ENCODE peak calls at places on chromosomes 7 and 10, in ten cellular contexts. One of them, this sample, is unnamed.

GRCh38 chr10:131675104-131675503 is 225.7 kb upstream of the PPP2R2D start:
- DNase-seq in BJ: no peak
- DNase-seq in fibroblast of pulmonary artery: no peak
- DNase-seq in IMR-90: no peak
- DNase-seq in heart left ventricle: no peak
- DNase-seq in fibroblast of mammary gland: no peak
- DNase-seq in A549: no peak
- DNase-seq in endodermal cell: no peak
- DNase-seq in GM23338: no peak
- DNase-seq in lung: no peak
- DNase-seq in this sample: no peak

GRCh38 chr7:148772297-148773089 is 73.8 kb downstream of the CUL1 start:
- DNase-seq in fibroblast of mammary gland: peak; percentile 95
- DNase-seq in endodermal cell: no peak
- DNase-seq in IMR-90: peak; percentile 98
- DNase-seq in A549: peak; percentile 35
- DNase-seq in lung: no peak
- DNase-seq in fibroblast of pulmonary artery: peak; percentile 80
- DNase-seq in GM23338: no peak
- DNase-seq in BJ: peak; percentile 62
- DNase-seq in heart left ventricle: no peak
- DNase-seq in this sample: peak; percentile 81

GRCh38 chr10:7767209-7767608 is 20.6 kb downstream of the KIN start:
- DNase-seq in fibroblast of pulmonary artery: peak; percentile 60
- DNase-seq in BJ: no peak
- DNase-seq in GM23338: no peak
- DNase-seq in heart left ventricle: no peak
- DNase-seq in A549: no peak
- DNase-seq in fibroblast of mammary gland: peak; percentile 91
- DNase-seq in IMR-90: peak; percentile 97
- DNase-seq in endodermal cell: no peak
- DNase-seq in lung: no peak
- DNase-seq in this sample: no peak

GRCh38 chr10:89523274-89523673 is 12.1 kb downstream of the SLC16A12 start:
- DNase-seq in fibroblast of pulmonary artery: no peak
- DNase-seq in fibroblast of mammary gland: peak; percentile 28
- DNase-seq in GM23338: no peak
- DNase-seq in BJ: no peak
- DNase-seq in A549: no peak
- DNase-seq in endodermal cell: no peak
- DNase-seq in lung: no peak
- DNase-seq in heart left ventricle: no peak
- DNase-seq in IMR-90: no peak
- DNase-seq in this sample: no peak

GRCh38 chr7:37031571-37032257 is 307.4 kb upstream of the AOAH start:
- DNase-seq in A549: peak; percentile 87
- DNase-seq in lung: peak; percentile 83
- DNase-seq in IMR-90: peak; percentile 100
- DNase-seq in BJ: peak; percentile 99
- DNase-seq in fibroblast of pulmonary artery: peak; percentile 99
- DNase-seq in endodermal cell: peak; percentile 84
- DNase-seq in fibroblast of mammary gland: peak; percentile 99
- DNase-seq in GM23338: peak; percentile 64
- DNase-seq in heart left ventricle: peak; percentile 81
- DNase-seq in this sample: peak; percentile 99

GRCh38 chr10:36263871-36264270 is 621.8 kb upstream of the FZD8 start:
- DNase-seq in lung: no peak
- DNase-seq in endodermal cell: no peak
- DNase-seq in GM23338: no peak
- DNase-seq in fibroblast of mammary gland: peak; percentile 6
- DNase-seq in fibroblast of pulmonary artery: peak; percentile 39
- DNase-seq in IMR-90: no peak
- DNase-seq in heart left ventricle: no peak
- DNase-seq in BJ: no peak
- DNase-seq in A549: no peak
- DNase-seq in this sample: no peak

GRCh38 chr10:20971901-20972300 is 74.8 kb upstream of the NEBL start:
- DNase-seq in GM23338: no peak
- DNase-seq in lung: no peak
- DNase-seq in IMR-90: no peak
- DNase-seq in heart left ventricle: no peak
- DNase-seq in fibroblast of mammary gland: peak; percentile 52
- DNase-seq in BJ: no peak
- DNase-seq in endodermal cell: no peak
- DNase-seq in A549: no peak
- DNase-seq in fibroblast of pulmonary artery: no peak
- DNase-seq in this sample: no peak

GRCh38 chr7:138027100-138027499 is 25.2 kb upstream of the CREB3L2 start:
- DNase-seq in BJ: no peak
- DNase-seq in heart left ventricle: no peak
- DNase-seq in fibroblast of mammary gland: no peak
- DNase-seq in GM23338: no peak
- DNase-seq in fibroblast of pulmonary artery: no peak
- DNase-seq in lung: no peak
- DNase-seq in endodermal cell: no peak
- DNase-seq in A549: no peak
- DNase-seq in IMR-90: no peak
- DNase-seq in this sample: no peak

GRCh38 chr10:16436758-16437539 is at the start of gene PTER:
- DNase-seq in fibroblast of mammary gland: peak; percentile 94
- DNase-seq in IMR-90: peak; percentile 78
- DNase-seq in endodermal cell: peak; percentile 99
- DNase-seq in fibroblast of pulmonary artery: peak; percentile 92
- DNase-seq in A549: peak; percentile 71
- DNase-seq in GM23338: peak; percentile 98
- DNase-seq in heart left ventricle: peak; percentile 98
- DNase-seq in BJ: peak; percentile 74
- DNase-seq in lung: peak; percentile 99
- DNase-seq in this sample: peak; percentile 82

GRCh38 chr10:16440396-16441105 is 3.7 kb downstream of the PTER start:
- DNase-seq in fibroblast of pulmonary artery: peak; percentile 5
- DNase-seq in heart left ventricle: no peak
- DNase-seq in fibroblast of mammary gland: no peak
- DNase-seq in GM23338: no peak
- DNase-seq in BJ: no peak
- DNase-seq in A549: no peak
- DNase-seq in IMR-90: no peak
- DNase-seq in lung: peak; percentile 46
- DNase-seq in endodermal cell: peak; percentile 48
- DNase-seq in this sample: no peak

GRCh38 chr10:16437540-16437894 is 707 bp downstream of the PTER start:
- DNase-seq in IMR-90: no peak
- DNase-seq in endodermal cell: no peak
- DNase-seq in A549: no peak
- DNase-seq in heart left ventricle: no peak
- DNase-seq in fibroblast of pulmonary artery: no peak
- DNase-seq in fibroblast of mammary gland: no peak
- DNase-seq in BJ: no peak
- DNase-seq in GM23338: no peak
- DNase-seq in lung: no peak
- DNase-seq in this sample: no peak

GRCh38 chr10:16439294-16439693 is 2.5 kb downstream of the PTER start:
- DNase-seq in IMR-90: no peak
- DNase-seq in lung: no peak
- DNase-seq in GM23338: no peak
- DNase-seq in heart left ventricle: no peak
- DNase-seq in endodermal cell: no peak
- DNase-seq in fibroblast of pulmonary artery: peak; percentile 31
- DNase-seq in fibroblast of mammary gland: peak; percentile 50
- DNase-seq in BJ: no peak
- DNase-seq in A549: no peak
- DNase-seq in this sample: no peak

DNA sequence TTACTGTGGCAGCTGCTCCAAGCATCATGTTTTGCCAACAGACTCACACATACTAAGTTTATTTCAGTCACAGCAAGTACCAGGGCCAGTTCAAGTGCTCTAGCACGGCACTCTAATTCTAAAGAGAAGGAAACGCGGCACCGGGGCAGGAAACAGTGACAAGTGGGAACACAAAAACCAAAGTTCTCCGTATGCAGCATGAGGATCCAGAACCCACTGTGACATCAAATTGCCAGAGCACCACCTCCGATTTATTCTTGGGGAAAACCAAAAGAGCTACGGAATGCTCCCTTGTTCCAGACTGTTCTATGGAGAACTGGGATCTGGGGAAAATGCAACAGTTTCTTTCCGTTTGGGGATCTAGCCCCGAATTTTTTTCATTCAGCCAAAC is 448 bp upstream of the PTER start:
- DNase-seq in fibroblast of mammary gland: peak; percentile 2
- DNase-seq in lung: peak; percentile 32
- DNase-seq in GM23338: no peak
- DNase-seq in endodermal cell: no peak
- DNase-seq in BJ: no peak
- DNase-seq in A549: no peak
- DNase-seq in heart left ventricle: peak; percentile 32
- DNase-seq in IMR-90: no peak
- DNase-seq in fibroblast of pulmonary artery: peak; percentile 2
- DNase-seq in this sample: no peak
- H3K4me3 ChIP-seq in fibroblast of mammary gland: peak overlapping the region; percentile 66
- H3K4me3 ChIP-seq in lung: peak overlapping the region; percentile 64
- H3K4me3 ChIP-seq in GM23338: peak overlapping the region; percentile 50
- H3K4me3 ChIP-seq in endodermal cell: peak overlapping the region; percentile 82
- H3K4me3 ChIP-seq in BJ: peak overlapping the region; percentile 69
- H3K4me3 ChIP-seq in A549: peak overlapping the region; percentile 63
- H3K4me3 ChIP-seq in heart left ventricle: peak overlapping the region; percentile 82
- H3K4me3 ChIP-seq in IMR-90: peak overlapping the region; percentile 52
- H3K4me3 ChIP-seq in fibroblast of pulmonary artery: peak overlapping the region; percentile 64
- H3K4me3 ChIP-seq in this sample: peak overlapping the region; percentile 55

DNA sequence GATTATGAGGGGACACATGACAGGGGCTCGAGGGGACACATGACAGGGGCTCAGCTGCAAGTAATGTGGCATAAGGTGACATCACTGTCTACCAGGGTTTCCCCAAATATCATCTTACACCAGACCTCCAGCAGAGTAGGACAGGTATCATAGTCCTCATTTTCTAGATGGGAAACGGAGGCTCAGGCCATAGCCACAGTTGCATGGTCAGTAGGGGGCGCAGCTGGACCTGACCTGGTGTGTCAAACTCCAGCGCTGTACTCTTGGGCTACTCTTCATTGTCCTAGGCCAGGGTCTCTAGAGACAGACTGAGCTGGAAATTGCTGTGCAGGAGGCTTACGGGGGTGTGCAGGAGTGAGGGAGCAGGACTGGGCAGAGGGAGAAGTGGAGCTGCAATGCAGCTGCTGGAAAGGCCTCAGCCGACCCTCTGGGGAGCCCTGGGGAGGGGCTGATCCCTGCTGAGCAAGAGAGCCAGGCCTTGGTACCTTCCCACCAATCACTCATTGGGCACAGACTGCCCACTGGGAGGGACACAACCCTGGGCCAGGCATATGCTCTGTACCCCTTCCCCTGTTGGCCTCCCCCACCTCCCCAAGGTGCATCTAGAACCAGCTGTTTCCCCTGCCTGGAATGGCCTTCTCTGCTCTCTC is 89.9 kb downstream of the CDH23 start:
- DNase-seq in heart left ventricle: peak; percentile 57
- DNase-seq in A549: no peak
- DNase-seq in fibroblast of mammary gland: peak; percentile 38
- DNase-seq in fibroblast of pulmonary artery: peak; percentile 47
- DNase-seq in endodermal cell: peak; percentile 93
- DNase-seq in GM23338: peak; percentile 89
- DNase-seq in lung: no peak
- DNase-seq in IMR-90: peak; percentile 2
- DNase-seq in BJ: no peak
- DNase-seq in this sample: no peak
- TF ChIP-seq CTCF in heart left ventricle: peak; percentile 38
- TF ChIP-seq CTCF in A549: peak; percentile 37
- TF ChIP-seq CTCF in fibroblast of mammary gland: peak; percentile 65
- TF ChIP-seq CTCF in fibroblast of pulmonary artery: peak; percentile 75
- TF ChIP-seq CTCF in endodermal cell: peak; percentile 95
- TF ChIP-seq CTCF in GM23338: peak; percentile 97
- TF ChIP-seq CTCF in lung: no peak
- TF ChIP-seq CTCF in IMR-90: peak; percentile 27
- TF ChIP-seq CTCF in BJ: peak; percentile 64
- TF ChIP-seq CTCF in this sample: peak; percentile 76

GRCh38 chr7:93027044-93027443 is 90.7 kb downstream of the SAMD9 start:
- DNase-seq in IMR-90: no peak
- DNase-seq in A549: no peak
- DNase-seq in BJ: no peak
- DNase-seq in lung: no peak
- DNase-seq in fibroblast of mammary gland: no peak
- DNase-seq in GM23338: no peak
- DNase-seq in fibroblast of pulmonary artery: no peak
- DNase-seq in heart left ventricle: no peak
- DNase-seq in endodermal cell: no peak
- DNase-seq in this sample: no peak

GRCh38 chr7:93028610-93029009 is 89.2 kb downstream of the SAMD9 start:
- DNase-seq in BJ: no peak
- DNase-seq in GM23338: no peak
- DNase-seq in A549: no peak
- DNase-seq in lung: no peak
- DNase-seq in heart left ventricle: no peak
- DNase-seq in fibroblast of mammary gland: no peak
- DNase-seq in IMR-90: no peak
- DNase-seq in fibroblast of pulmonary artery: no peak
- DNase-seq in endodermal cell: no peak
- DNase-seq in this sample: no peak

GRCh38 chr7:93029056-93029455 is 88.7 kb downstream of the SAMD9 start:
- DNase-seq in IMR-90: no peak
- DNase-seq in BJ: no peak
- DNase-seq in lung: no peak
- DNase-seq in A549: no peak
- DNase-seq in fibroblast of pulmonary artery: no peak
- DNase-seq in endodermal cell: no peak
- DNase-seq in fibroblast of mammary gland: no peak
- DNase-seq in heart left ventricle: no peak
- DNase-seq in GM23338: no peak
- DNase-seq in this sample: no peak

GRCh38 chr7:93031795-93032194 is 86.0 kb downstream of the SAMD9 start:
- DNase-seq in heart left ventricle: no peak
- DNase-seq in fibroblast of pulmonary artery: no peak
- DNase-seq in IMR-90: no peak
- DNase-seq in BJ: no peak
- DNase-seq in A549: no peak
- DNase-seq in lung: no peak
- DNase-seq in endodermal cell: no peak
- DNase-seq in GM23338: no peak
- DNase-seq in fibroblast of mammary gland: no peak
- DNase-seq in this sample: no peak

DNA sequence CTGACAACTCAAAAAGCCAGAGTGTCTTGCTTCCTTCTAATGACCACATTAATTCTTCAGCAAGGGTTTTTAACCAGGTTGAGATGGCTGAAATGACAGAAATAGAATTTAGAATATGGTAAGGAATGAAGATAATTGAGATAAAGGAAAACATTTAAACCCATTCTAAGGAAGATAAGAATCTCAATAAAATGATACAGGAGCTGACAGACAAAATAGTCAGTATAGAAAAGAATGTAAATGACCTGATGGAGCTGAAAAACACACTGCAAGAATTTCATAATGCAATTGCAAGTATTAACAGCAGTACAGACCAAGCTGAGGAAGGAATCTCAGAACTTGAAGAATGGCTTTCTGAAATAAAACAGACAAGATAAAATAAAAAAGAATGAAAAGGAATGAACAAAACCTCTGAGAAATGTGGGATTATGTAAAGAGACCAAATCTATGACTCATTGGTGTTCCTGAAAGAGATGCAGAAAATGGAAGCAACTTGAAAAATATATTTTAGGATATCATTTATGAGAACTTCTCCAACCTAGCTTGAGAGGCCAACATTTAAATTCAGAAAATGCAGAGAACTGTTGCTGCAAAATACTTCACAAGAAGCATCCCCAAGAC is 87.1 kb downstream of the SAMD9 start:
- DNase-seq in BJ: peak; percentile 58
- DNase-seq in lung: no peak
- DNase-seq in fibroblast of mammary gland: no peak
- DNase-seq in GM23338: no peak
- DNase-seq in A549: no peak
- DNase-seq in fibroblast of pulmonary artery: peak; percentile 24
- DNase-seq in IMR-90: no peak
- DNase-seq in endodermal cell: no peak
- DNase-seq in heart left ventricle: no peak
- DNase-seq in this sample: no peak
- H3K4me3 ChIP-seq in BJ: no peak overlapping the region
- H3K4me3 ChIP-seq in lung: no peak overlapping the region
- H3K4me3 ChIP-seq in fibroblast of mammary gland: no peak overlapping the region
- H3K4me3 ChIP-seq in GM23338: no peak overlapping the region
- H3K4me3 ChIP-seq in A549: no peak overlapping the region
- H3K4me3 ChIP-seq in fibroblast of pulmonary artery: no peak overlapping the region
- H3K4me3 ChIP-seq in IMR-90: no peak overlapping the region
- H3K4me3 ChIP-seq in endodermal cell: no peak overlapping the region
- H3K4me3 ChIP-seq in heart left ventricle: no peak overlapping the region
- H3K4me3 ChIP-seq in this sample: no peak overlapping the region

DNA sequence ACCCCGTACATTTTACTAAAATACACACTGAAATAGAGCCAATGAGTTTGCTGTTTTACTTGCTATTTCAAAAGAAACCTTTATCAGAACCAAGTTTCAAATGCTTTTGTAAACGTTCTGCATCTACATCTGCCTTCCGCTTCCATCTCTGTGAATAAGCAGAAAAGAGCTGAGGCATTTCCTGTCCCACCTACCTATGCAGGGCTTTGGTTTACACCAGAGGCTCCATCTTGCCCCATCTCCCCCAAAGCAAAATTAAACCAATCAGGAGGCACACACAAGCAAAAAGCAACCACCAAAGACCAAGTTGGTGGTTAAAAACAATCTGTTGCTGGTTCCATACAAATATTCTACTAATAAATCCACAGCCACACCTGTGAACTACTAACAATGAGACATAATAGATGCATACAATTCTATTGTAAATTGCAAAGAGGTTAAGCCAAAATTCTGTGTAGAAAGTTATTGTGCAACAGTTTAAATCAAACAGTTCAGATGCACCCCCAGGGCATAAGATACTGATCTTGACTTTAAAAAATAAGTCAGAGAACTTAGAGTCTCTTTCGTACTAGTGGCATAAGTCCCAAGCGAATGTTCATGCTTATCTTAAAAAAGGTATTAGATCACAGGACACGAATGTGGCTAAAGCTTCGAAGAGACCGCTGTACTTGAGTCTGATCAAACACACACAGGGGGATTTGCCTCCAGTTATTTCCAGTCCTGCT is 83.9 kb downstream of the FGFR2 start:
- DNase-seq in lung: no peak
- DNase-seq in IMR-90: no peak
- DNase-seq in fibroblast of mammary gland: no peak
- DNase-seq in fibroblast of pulmonary artery: no peak
- DNase-seq in BJ: no peak
- DNase-seq in A549: no peak
- DNase-seq in GM23338: no peak
- DNase-seq in heart left ventricle: no peak
- DNase-seq in endodermal cell: no peak
- DNase-seq in this sample: no peak
- TF ChIP-seq CTCF in lung: no peak
- TF ChIP-seq CTCF in IMR-90: no peak
- TF ChIP-seq CTCF in fibroblast of mammary gland: no peak
- TF ChIP-seq CTCF in fibroblast of pulmonary artery: no peak
- TF ChIP-seq CTCF in BJ: no peak
- TF ChIP-seq CTCF in A549: no peak
- TF ChIP-seq CTCF in GM23338: no peak
- TF ChIP-seq CTCF in heart left ventricle: no peak
- TF ChIP-seq CTCF in endodermal cell: no peak
- TF ChIP-seq CTCF in this sample: no peak